ENCODE peak calls at places on chromosomes 1 and 21, in four cellular contexts. W, U, T and Z are unnamed samples. For H3K27me3, the result is how much of the 10 kb centered on the place peaks cover.

GRCh38 chr1:169928438-169929209 is 34.9 kb upstream of the SCYL3 start:
- DNase-seq in W (no peak), U (no peak), T (no peak), Z (no peak)

GRCh38 chr1:2330511-2331199 is 60.7 kb downstream of the MORN1 start:
- DNase-seq in W (no peak), U (no peak), T (peak), Z (no peak)

GRCh38 chr1:234564035-234565029 is 45.6 kb downstream of the IRF2BP2 start:
- DNase-seq in W (no peak), U (no peak), T (no peak), Z (no peak)

GRCh38 chr1:3215198-3216045 is 146.4 kb downstream of the PRDM16 start:
- DNase-seq in W (no peak), U (no peak), T (no peak), Z (no peak)

GRCh38 chr21:28771790-28772501 is 220.7 kb downstream of the LTN1 start:
- DNase-seq in W (no peak), U (no peak), T (no peak), Z (no peak)

GRCh38 chr1:100323428-100324106 is 28.7 kb upstream of the CDC14A start:
- DNase-seq in W (no peak), U (no peak), T (no peak), Z (peak)

GRCh38 chr21:44966135-44967081 is 26.6 kb downstream of the SLX9 start:
- DNase-seq in W (no peak), U (no peak), T (no peak), Z (peak)

GRCh38 chr1:212814989-212815388 is 23.3 kb downstream of the TATDN3 start:
- DNase-seq in W (no peak), U (no peak), T (no peak), Z (no peak)

GRCh38 chr1:150213170-150214098 is 22.5 kb downstream of the ANP32E start:
- DNase-seq in W (peak), U (peak), T (peak), Z (peak)

GRCh38 chr1:10444795-10445397 is 4.9 kb upstream of the CORT start:
- DNase-seq in W (no peak), U (peak), T (no peak), Z (no peak)

GRCh38 chr1:67759692-67760029 is 73.6 kb downstream of the GNG12 start:
- DNase-seq in W (no peak), U (no peak), T (no peak), Z (no peak)

GRCh38 chr1:205680073-205680851 is at the start of gene SLC45A3:
- DNase-seq in W (peak), U (peak), T (no peak), Z (peak)

GRCh38 chr1:205670143-205670431 is 10.2 kb downstream of the SLC45A3 start:
- DNase-seq in W (no peak), U (no peak), T (no peak), Z (no peak)

GRCh38 chr1:93620841-93621210 is 60.8 kb downstream of the BCAR3 start:
- DNase-seq in W (no peak), U (no peak), T (no peak), Z (no peak)

GRCh38 chr1:218480691-218481099 is 135.6 kb downstream of the TGFB2 start:
- DNase-seq in W (no peak), U (no peak), T (no peak), Z (no peak)

GRCh38 chr1:42657981-42658879 is at the start of gene PPIH:
- DNase-seq in W (peak), U (peak), T (peak), Z (peak)

GRCh38 chr1:162397039-162397448 is 14.9 kb downstream of the SH2D1B start:
- DNase-seq in W (no peak), U (no peak), T (no peak), Z (no peak)

GRCh38 chr1:72284084-72284397 is 1.7 kb upstream of the NEGR1 start:
- DNase-seq in W (no peak), U (no peak), T (no peak), Z (no peak)

GRCh38 chr1:151843398-151843797 is 3.8 kb upstream of the C2CD4D start:
- DNase-seq in W (no peak), U (no peak), T (no peak), Z (no peak)

GRCh38 chr1:5973771-5974170 is 18.5 kb downstream of the NPHP4 start:
- DNase-seq in W (no peak), U (no peak), T (no peak), Z (no peak)

GRCh38 chr1:52558941-52559340 is 6.0 kb upstream of the TUT4 start:
- DNase-seq in W (no peak), U (no peak), T (no peak), Z (no peak)
- TF ChIP-seq CTCF in W (no peak), U (no peak), T (no peak), Z (no peak)

GRCh38 chr1:227760377-227760776 is 25.1 kb downstream of the SNAP47 start:
- DNase-seq in W (no peak), U (peak), T (no peak), Z (no peak)
- H3K27ac ChIP-seq in W (no peak), U (no peak), T (no peak), Z (peak)

GRCh38 chr1:202642619-202643291 is 67.5 kb downstream of the SYT2 start:
- DNase-seq in W (no peak), U (no peak), T (no peak), Z (no peak)

GRCh38 chr1:202642212-202642611 is 68.0 kb downstream of the SYT2 start:
- DNase-seq in W (no peak), U (no peak), T (no peak), Z (no peak)

GRCh38 chr1:202645097-202645476 is 65.2 kb downstream of the SYT2 start:
- DNase-seq in W (no peak), U (no peak), T (no peak), Z (no peak)

GRCh38 chr1:202644219-202645096 is 65.8 kb downstream of the SYT2 start:
- DNase-seq in W (no peak), U (no peak), T (no peak), Z (no peak)

DNA sequence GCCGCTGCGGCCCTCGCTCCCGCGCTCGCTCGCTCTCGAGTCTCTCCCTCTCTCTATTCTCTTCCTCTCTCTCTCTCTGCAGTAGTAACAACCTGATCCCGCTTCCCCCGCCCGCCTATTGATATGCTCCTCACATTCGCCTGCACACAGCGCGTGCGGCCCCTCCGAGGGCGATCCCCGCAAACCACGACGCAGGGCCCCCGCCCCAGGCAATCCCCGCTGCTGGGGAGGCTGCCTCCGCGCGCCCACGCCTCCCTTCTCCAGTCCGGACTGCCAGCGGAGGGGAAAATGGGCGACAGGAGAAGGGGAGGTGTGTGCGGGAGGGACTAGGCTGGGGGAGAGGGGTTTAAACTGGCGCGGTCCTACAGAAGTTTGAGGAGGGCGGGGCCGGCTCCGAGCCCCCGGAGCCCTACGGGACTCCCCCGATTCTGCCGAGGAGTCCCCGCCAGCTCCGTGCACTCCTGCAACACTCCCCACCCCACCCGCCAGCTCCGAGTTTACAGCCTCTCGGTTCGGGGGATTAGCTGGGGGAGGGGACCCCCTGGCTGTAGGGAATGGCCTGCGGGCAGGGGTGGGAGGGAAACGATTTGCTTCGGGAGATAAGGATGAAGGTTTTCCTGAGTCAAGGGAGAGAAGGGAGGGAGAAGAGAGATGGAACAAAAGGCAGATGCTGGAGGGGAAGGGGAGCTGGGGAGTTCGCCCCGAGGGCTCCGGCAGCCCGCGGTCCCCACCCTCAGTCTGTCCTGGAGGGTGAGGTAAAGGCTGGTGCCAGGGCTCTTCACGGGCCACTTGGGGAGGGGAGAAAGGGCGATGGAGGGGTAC is 66.6 kb downstream of the SYT2 start:
- DNase-seq in W (no peak), U (no peak), T (no peak), Z (no peak)
- H3K27me3 ChIP-seq in W (under half), U (under half), T (under half), Z (half or more)

GRCh38 chr1:184811439-184812111 is 56.9 kb upstream of the EDEM3 start:
- DNase-seq in W (no peak), U (no peak), T (no peak), Z (peak)

GRCh38 chr1:184810735-184811316 is 56.2 kb upstream of the EDEM3 start:
- DNase-seq in W (peak), U (no peak), T (peak), Z (no peak)

GRCh38 chr1:184818646-184819045 is 64.0 kb upstream of the EDEM3 start:
- DNase-seq in W (no peak), U (no peak), T (no peak), Z (no peak)

GRCh38 chr1:184813528-184814089 is 59.0 kb upstream of the EDEM3 start:
- DNase-seq in W (no peak), U (no peak), T (no peak), Z (no peak)
- TF ChIP-seq CTCF in W (no peak), U (no peak), T (no peak), Z (no peak)

GRCh38 chr1:15919316-15919715 is 56.6 kb downstream of the ZBTB17 start:
- DNase-seq in W (no peak), U (no peak), T (no peak), Z (no peak)

DNA sequence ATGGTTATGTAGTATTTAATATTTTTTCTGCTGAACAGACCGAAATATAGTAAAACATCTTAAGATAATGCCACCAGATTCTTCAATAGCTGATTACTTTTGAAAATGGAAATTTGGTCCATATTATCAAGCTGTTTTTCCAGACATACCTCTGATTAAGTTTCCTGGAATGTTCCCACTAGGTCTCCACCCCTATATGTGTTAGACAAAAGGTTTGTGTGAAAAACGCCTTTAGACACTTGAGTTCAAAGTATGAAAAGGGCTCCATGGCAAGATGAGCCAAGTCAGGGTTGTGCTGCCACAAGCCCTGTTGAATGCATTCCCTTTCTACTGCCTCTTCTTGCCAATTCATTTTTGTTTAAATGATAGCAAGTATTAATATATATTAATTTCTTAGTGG is 52.7 kb downstream of the ZBTB17 start:
- DNase-seq in W (no peak), U (no peak), T (no peak), Z (no peak)
- H3K27ac ChIP-seq in W (no peak), U (no peak), T (no peak), Z (no peak)

GRCh38 chr1:230016139-230016538 is 50.9 kb upstream of the GALNT2 start:
- DNase-seq in W (no peak), U (no peak), T (no peak), Z (no peak)

GRCh38 chr1:230022666-230023380 is 44.2 kb upstream of the GALNT2 start:
- DNase-seq in W (no peak), U (no peak), T (no peak), Z (no peak)

GRCh38 chr1:230025686-230026085 is 41.4 kb upstream of the GALNT2 start:
- DNase-seq in W (no peak), U (no peak), T (no peak), Z (no peak)

GRCh38 chr1:230026139-230026538 is 40.9 kb upstream of the GALNT2 start:
- DNase-seq in W (no peak), U (no peak), T (no peak), Z (no peak)

GRCh38 chr1:230020451-230020850 is 46.6 kb upstream of the GALNT2 start:
- DNase-seq in W (no peak), U (no peak), T (no peak), Z (no peak)
- H3K27me3 ChIP-seq in W (under half), U (under half), T (under half), Z (under half)

GRCh38 chr1:171107257-171107940 is 16.7 kb downstream of the FMO3 start:
- DNase-seq in W (no peak), U (no peak), T (no peak), Z (no peak)
- TF ChIP-seq CTCF in W (no peak), U (no peak), T (no peak), Z (peak)